ENCODE peak calls at places on chromosome 10, in four cellular contexts. L is ovary, B is cardiac muscle cell, J is AG04450. U is an unnamed sample.

GRCh38 chr10:61164458-61165160 is 220.6 kb upstream of the RHOBTB1 start:
- DNase-seq in J (no peak), L (no peak), B (no peak), U (no peak)

GRCh38 chr10:6348091-6348862 is 145.5 kb downstream of the PFKFB3 start:
- DNase-seq in L (no peak), B (no peak), J (no peak), U (no peak)

GRCh38 chr10:121154846-121155245 is 303.7 kb downstream of the WDR11 start:
- DNase-seq in J (no peak), L (no peak), B (no peak), U (no peak)

GRCh38 chr10:123170961-123171360 is 16.8 kb downstream of the BUB3 start:
- DNase-seq in J (no peak), B (no peak), L (no peak), U (no peak)

GRCh38 chr10:128859738-128860386 is 607.2 kb upstream of the MGMT start:
- DNase-seq in L (no peak), J (no peak), B (peak), U (peak)

GRCh38 chr10:102431452-102432124 is 786 bp downstream of the CUEDC2 start:
- DNase-seq in J (no peak), L (no peak), B (no peak), U (no peak)

GRCh38 chr10:70096705-70097420 is 35.8 kb downstream of the AIFM2 start:
- DNase-seq in L (no peak), B (peak), J (no peak), U (no peak)

GRCh38 chr10:112359606-112360307 is 14.2 kb upstream of the ACSL5 start:
- DNase-seq in B (no peak), L (no peak), J (no peak), U (no peak)

GRCh38 chr10:112671743-112672142 is 224.7 kb downstream of the VTI1A start:
- DNase-seq in L (no peak), B (no peak), J (no peak), U (no peak)

GRCh38 chr10:22615819-22616499 is 98.4 kb downstream of the PIP4K2A start:
- DNase-seq in L (no peak), J (no peak), B (no peak), U (no peak)

GRCh38 chr10:28533571-28534304 is 820 bp downstream of the WAC start:
- DNase-seq in B (peak), L (peak), J (no peak), U (peak)

GRCh38 chr10:67849331-67850011 is 11.5 kb upstream of the DNAJC12 start:
- DNase-seq in L (peak), J (peak), B (peak), U (peak)
- TF ChIP-seq CTCF in L (no peak), J (no peak), B (peak), U (no peak)

DNA sequence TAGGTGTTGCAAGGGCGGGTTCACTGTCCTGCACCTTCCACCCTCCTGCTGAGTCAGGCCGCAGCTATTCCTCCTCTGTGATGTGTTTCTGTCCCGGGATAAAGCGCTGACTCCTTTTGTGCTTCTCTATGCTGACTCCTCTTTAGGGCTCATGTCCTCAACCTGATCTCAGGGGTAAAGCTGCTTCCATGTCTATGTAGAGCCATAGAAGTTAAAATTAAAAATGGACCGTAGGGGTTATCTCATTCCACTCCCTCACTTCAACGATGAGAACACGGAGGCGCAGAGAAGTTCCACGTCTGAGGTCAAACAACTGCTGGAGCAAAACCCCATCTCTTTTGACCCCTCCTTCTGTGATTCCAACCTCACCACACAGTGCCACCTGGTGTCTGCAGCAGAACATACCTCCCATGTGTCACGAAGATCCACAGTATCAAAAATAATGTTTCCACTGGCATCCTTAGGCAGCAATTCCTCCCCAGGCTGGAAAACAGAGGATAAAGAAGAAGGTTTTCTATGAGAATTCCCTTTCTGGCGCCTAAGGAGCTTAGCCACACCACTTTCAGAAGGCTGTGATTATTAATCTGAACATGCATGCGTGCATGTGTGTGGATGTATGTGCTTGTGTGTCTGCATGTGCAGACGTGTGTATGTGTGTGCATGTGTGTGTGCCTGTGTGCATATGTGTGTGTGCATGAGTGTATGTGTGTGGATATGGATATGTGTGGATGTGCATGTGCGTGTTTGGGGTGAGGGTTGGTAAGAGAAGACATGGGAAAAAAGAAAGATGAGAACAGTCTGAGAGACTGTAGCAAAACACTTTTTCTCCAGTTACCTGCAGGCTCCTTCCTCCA is 81.2 kb upstream of the UCN3 start:
- DNase-seq in L (peak), B (peak), J (peak), U (peak)
- TF ChIP-seq CTCF in L (peak), B (peak), J (peak), U (peak)

DNA sequence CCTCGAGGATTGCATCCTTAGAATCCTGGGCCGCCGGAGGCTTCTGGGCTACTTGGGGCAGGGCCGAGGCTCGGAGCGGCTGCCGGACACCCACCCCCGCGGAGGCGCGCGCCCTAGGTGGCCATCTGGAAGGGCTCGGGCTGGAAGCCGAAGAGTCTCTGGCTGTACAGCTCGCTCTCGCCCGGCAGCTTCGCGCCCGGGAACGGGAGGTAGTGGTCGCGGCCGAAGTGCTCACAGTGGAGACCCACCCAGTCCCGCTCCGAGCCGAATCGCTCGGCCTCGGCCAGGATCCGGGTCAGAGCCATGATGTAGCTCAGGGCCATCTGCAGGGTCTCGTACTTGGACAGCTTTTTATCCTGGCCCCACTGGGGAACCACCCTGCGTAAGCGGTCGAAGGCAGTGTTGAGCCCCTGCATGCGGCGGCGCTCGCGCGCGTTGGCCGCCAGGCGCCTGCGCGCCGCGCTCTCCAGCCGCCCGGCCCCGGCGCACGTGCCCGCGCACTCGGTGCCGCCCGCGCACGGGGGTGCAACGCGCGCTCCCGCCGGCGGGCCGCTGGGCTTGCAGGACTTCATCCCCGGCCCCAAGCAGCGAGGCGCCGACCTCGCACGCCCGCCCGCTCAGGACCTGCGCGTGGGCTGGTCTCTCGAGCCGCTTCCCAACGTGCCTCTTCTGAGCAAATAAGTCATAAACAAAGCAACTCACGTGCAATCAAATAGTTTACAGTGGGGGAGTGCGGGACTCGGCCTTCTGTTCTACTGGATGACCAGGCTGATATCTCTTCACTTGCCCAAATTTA is 609 bp downstream of the ATOH7 start:
- DNase-seq in J (no peak), B (peak), L (peak), U (peak)
- TF ChIP-seq CTCF in J (peak), B (peak), L (no peak), U (no peak)

GRCh38 chr10:103542764-103543616 is 49.5 kb downstream of the NEURL1 start:
- DNase-seq in J (no peak), L (peak), B (peak), U (no peak)
- TF ChIP-seq CTCF in J (peak), L (no peak), B (peak), U (no peak)

DNA sequence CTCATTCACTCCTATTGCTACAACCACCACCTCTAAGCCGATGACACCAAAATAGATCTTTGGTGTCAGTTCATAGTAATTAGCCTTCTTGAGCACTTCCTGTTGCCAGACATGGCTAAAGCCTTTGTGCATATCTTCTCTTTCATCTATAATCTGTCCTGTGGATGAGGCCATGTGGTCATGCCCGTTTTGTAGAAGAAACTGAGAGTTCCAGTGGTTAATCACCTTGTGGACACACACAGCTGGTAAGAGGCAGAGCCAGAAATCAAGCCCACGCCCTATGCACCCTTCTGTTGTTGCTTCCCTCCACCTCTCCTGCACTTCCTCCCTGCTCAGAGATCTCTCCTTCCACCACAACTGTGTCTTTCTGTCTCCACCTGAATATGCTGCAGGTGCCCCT is 285.1 kb upstream of the PFKP start:
- DNase-seq in L (no peak), B (no peak), J (no peak), U (no peak)
- TF ChIP-seq CTCF in L (no peak), B (no peak), J (no peak), U (no peak)

GRCh38 chr10:53458007-53458406 is 685.4 kb upstream of the MBL2 start:
- DNase-seq in L (no peak), B (no peak), J (no peak), U (no peak)

GRCh38 chr10:53447576-53447975 is 675.0 kb upstream of the MBL2 start:
- DNase-seq in L (no peak), J (no peak), B (no peak), U (no peak)

GRCh38 chr10:53453196-53453595 is 680.6 kb upstream of the MBL2 start:
- DNase-seq in L (no peak), J (no peak), B (peak), U (no peak)
- TF ChIP-seq CTCF in L (no peak), J (peak), B (no peak), U (no peak)

DNA sequence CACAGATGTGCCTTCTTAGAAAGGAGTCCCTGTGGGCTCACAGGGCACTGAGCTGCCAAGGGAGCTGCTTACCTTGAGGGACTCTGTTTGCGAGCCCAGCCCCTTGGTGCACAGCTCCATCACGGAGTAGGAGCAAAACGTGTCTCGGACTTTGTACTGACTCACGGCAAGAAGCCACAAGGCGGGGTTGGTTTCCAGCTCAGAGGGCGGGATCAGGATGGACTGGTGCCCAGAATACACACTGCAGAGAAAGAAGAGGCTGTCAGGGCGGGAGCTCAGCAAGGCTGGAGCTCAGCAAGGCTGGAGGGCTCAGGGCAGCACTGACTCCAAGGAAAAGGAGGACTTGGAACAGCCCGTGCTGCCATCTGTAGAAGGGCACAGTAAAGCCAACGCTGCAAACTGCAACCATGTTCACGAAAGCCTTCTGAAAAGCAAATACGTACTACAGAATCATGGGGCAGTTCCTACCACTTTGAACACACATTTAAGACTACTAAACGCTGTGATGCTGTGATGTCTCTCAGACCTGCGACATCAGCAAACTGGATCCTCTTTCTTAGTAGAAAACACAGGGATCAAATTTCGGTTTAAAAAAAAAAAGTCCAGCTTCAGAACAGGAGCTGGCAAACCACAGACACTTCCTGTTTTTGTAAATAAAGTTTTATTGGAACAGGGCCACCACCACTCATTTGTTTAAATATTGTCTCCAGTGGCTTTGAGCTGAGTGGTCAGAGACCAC is 194.3 kb downstream of the ZMYND11 start:
- DNase-seq in J (peak), B (peak), L (peak), U (no peak)
- TF ChIP-seq CTCF in J (peak), B (peak), L (no peak), U (no peak)

GRCh38 chr10:124523886-124524285 is 62.3 kb downstream of the LHPP start:
- DNase-seq in B (no peak), J (no peak), L (no peak), U (no peak)

GRCh38 chr10:124526621-124527267 is 65.1 kb downstream of the LHPP start:
- DNase-seq in J (no peak), L (no peak), B (no peak), U (no peak)

GRCh38 chr10:124525751-124526600 is 64.4 kb downstream of the LHPP start:
- DNase-seq in J (no peak), L (no peak), B (no peak), U (no peak)

GRCh38 chr10:124523301-124523871 is 61.8 kb downstream of the LHPP start:
- DNase-seq in J (no peak), L (no peak), B (no peak), U (no peak)

GRCh38 chr10:124524991-124525653 is 63.5 kb downstream of the LHPP start:
- DNase-seq in L (no peak), J (no peak), B (peak), U (no peak)
- TF ChIP-seq CTCF in L (no peak), J (no peak), B (no peak), U (no peak)